ENCODE peak calls at places on chromosomes 4 and X, in four cellular contexts. Z, X, P and T are unnamed samples.

GRCh38 chr4:112127048-112127637 is 18.1 kb upstream of the FAM241A start:
- DNase-seq in Z (no peak), X (no peak), P (no peak), T (no peak)

GRCh38 chr4:54879576-54879975 is 221.8 kb downstream of the KIT start:
- DNase-seq in P (no peak), Z (no peak), X (no peak), T (no peak)

GRCh38 chr4:47641755-47642154 is 156.7 kb downstream of the ATP10D start:
- DNase-seq in X (no peak), Z (no peak), P (no peak), T (no peak)

GRCh38 chrX:39137363-39137954 is 336.2 kb downstream of the MID1IP1 start:
- DNase-seq in P (no peak), X (no peak), Z (no peak), T (no peak)

GRCh38 chrX:119237526-119238035 is 1.5 kb downstream of the PGRMC1 start:
- DNase-seq in Z (no peak), X (no peak), P (no peak), T (no peak)

GRCh38 chrX:101452051-101452450 is 33.2 kb upstream of the ARMCX4 start:
- DNase-seq in P (no peak), X (peak), Z (no peak), T (no peak)

GRCh38 chr4:11441182-11441556 is 12.5 kb upstream of the HS3ST1 start:
- DNase-seq in Z (no peak), P (no peak), X (no peak), T (no peak)

GRCh38 chrX:9943420-9943819 is 23.7 kb upstream of the CLDN34 start:
- DNase-seq in P (no peak), X (no peak), Z (no peak), T (no peak)

GRCh38 chrX:17812763-17813162 is 48.3 kb downstream of the RAI2 start:
- DNase-seq in Z (no peak), X (no peak), P (no peak), T (no peak)

GRCh38 chr4:4831266-4831665 is 28.2 kb upstream of the MSX1 start:
- DNase-seq in P (no peak), Z (no peak), X (no peak), T (no peak)

GRCh38 chr4:1959104-1959384 is 49.7 kb downstream of the NELFA start:
- DNase-seq in X (no peak), Z (no peak), P (no peak), T (no peak)

GRCh38 chr4:153154010-153154975 is 50.0 kb upstream of the TRIM2 start:
- DNase-seq in X (peak), P (no peak), Z (no peak), T (peak)

GRCh38 chr4:7333801-7334421 is 100.8 kb downstream of the PSAPL1 start:
- DNase-seq in Z (peak), X (no peak), P (no peak), T (no peak)

GRCh38 chr4:27010334-27010940 is 149.8 kb downstream of the STIM2 start:
- DNase-seq in X (peak), Z (peak), P (peak), T (peak)

GRCh38 chr4:139978692-139979091 is 175.3 kb downstream of the MAML3 start:
- DNase-seq in P (no peak), Z (no peak), X (no peak), T (no peak)

GRCh38 chr4:181143241-181143854 is 1099.9 kb upstream of the TENM3 start:
- DNase-seq in P (peak), Z (peak), X (no peak), T (peak)

GRCh38 chr4:99861120-99861905 is 32.9 kb downstream of the LAMTOR3 start:
- DNase-seq in X (no peak), P (no peak), Z (no peak), T (no peak)

GRCh38 chr4:145819246-145820181 is 119.1 kb downstream of the ZNF827 start:
- DNase-seq in X (no peak), Z (no peak), P (no peak), T (no peak)

GRCh38 chrX:31272472-31272775 is 200.6 kb upstream of the FTHL17 start:
- DNase-seq in P (no peak), X (no peak), Z (no peak), T (no peak)

GRCh38 chrX:47836164-47837072 is at the start of gene ZNF81:
- DNase-seq in X (peak), Z (peak), P (peak), T (peak)

GRCh38 chr4:81343046-81343445 is 128.0 kb upstream of the PRKG2 start:
- DNase-seq in X (no peak), Z (no peak), P (no peak), T (no peak)

GRCh38 chrX:39972340-39972739 is 125.4 kb downstream of the BCOR start:
- DNase-seq in Z (no peak), X (no peak), P (no peak), T (no peak)

GRCh38 chrX:287670-288069 is 6.5 kb downstream of the PLCXD1 start:
- DNase-seq in X (no peak), Z (no peak), P (no peak), T (no peak)

GRCh38 chrX:48897621-48898306 is at the start of the genes PQBP1 and TIMM17B:
- DNase-seq in X (peak), P (peak), Z (peak), T (peak)

GRCh38 chr4:13815231-13815630 is 187.7 kb upstream of the BOD1L1 start:
- DNase-seq in Z (no peak), P (no peak), X (no peak), T (no peak)

GRCh38 chr4:140238353-140239041 is 84.5 kb upstream of the MAML3 start:
- DNase-seq in Z (peak), P (no peak), X (no peak), T (peak)

GRCh38 chr4:83284161-83285021 is at the start of gene COQ2:
- DNase-seq in X (peak), Z (peak), P (peak), T (peak)
- TF ChIP-seq CTCF in X (no peak), Z (peak), P (no peak), T (no peak)

GRCh38 chr4:9898596-9899345 is 117.3 kb downstream of the DRD5 start:
- DNase-seq in X (no peak), P (no peak), Z (no peak), T (peak)
- TF ChIP-seq CTCF in X (no peak), P (no peak), Z (peak), T (no peak)

DNA sequence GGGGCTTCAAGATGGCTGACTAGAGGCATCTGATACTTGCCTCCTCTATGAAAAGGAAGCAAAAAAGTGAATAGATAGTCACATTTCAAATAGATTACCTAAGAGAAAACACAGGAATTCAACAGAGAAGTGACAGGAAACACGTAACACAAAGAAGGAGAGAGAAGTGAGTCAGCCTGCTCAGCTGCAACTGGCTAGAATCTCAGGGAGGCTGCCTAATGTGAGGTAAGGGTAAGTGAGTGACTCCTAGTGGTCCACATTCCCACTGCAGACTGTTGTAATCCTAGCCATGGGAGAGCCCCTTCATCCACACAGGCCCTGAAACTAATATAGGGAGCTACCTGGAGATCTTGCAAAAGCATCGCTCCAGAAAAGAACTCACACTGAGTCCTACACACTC is 179.2 kb downstream of the SLC7A11 start:
- DNase-seq in P (no peak), Z (no peak), X (no peak), T (no peak)
- TF ChIP-seq CTCF in P (no peak), Z (no peak), X (no peak), T (no peak)

GRCh38 chr4:111013846-111014245 is 391.0 kb upstream of the PITX2 start:
- DNase-seq in Z (no peak), X (no peak), P (no peak), T (no peak)

GRCh38 chr4:111014537-111014936 is 391.7 kb upstream of the PITX2 start:
- DNase-seq in X (no peak), Z (no peak), P (no peak), T (no peak)

GRCh38 chr4:111016416-111016815 is 393.5 kb upstream of the PITX2 start:
- DNase-seq in P (no peak), X (no peak), Z (no peak), T (no peak)

GRCh38 chr4:111011458-111011857 is 388.6 kb upstream of the PITX2 start:
- DNase-seq in Z (no peak), X (no peak), P (no peak), T (no peak)
- TF ChIP-seq CTCF in Z (no peak), X (no peak), P (no peak), T (no peak)

GRCh38 chr4:74041418-74041817 is 2.9 kb upstream of the CXCL3 start:
- DNase-seq in P (no peak), X (no peak), Z (no peak), T (no peak)

GRCh38 chr4:74045772-74046171 is 7.3 kb upstream of the CXCL3 start:
- DNase-seq in X (no peak), Z (no peak), P (no peak), T (no peak)

GRCh38 chr4:74045247-74045646 is 6.8 kb upstream of the CXCL3 start:
- DNase-seq in X (no peak), Z (no peak), P (no peak), T (no peak)

GRCh38 chr4:74044676-74045075 is 6.2 kb upstream of the CXCL3 start:
- DNase-seq in P (no peak), X (peak), Z (no peak), T (no peak)

GRCh38 chr4:74042681-74043080 is 4.2 kb upstream of the CXCL3 start:
- DNase-seq in P (no peak), X (no peak), Z (no peak), T (peak)
- TF ChIP-seq CTCF in P (no peak), X (no peak), Z (no peak), T (no peak)

GRCh38 chr4:86521373-86521969 is 72.6 kb upstream of the PTPN13 start:
- DNase-seq in X (no peak), P (no peak), Z (no peak), T (no peak)

GRCh38 chr4:86523333-86523732 is 70.8 kb upstream of the PTPN13 start:
- DNase-seq in Z (no peak), P (no peak), X (no peak), T (no peak)

GRCh38 chr4:86522349-86522748 is 71.8 kb upstream of the PTPN13 start:
- DNase-seq in Z (no peak), P (no peak), X (no peak), T (no peak)
- TF ChIP-seq CTCF in Z (no peak), P (no peak), X (peak), T (no peak)

DNA sequence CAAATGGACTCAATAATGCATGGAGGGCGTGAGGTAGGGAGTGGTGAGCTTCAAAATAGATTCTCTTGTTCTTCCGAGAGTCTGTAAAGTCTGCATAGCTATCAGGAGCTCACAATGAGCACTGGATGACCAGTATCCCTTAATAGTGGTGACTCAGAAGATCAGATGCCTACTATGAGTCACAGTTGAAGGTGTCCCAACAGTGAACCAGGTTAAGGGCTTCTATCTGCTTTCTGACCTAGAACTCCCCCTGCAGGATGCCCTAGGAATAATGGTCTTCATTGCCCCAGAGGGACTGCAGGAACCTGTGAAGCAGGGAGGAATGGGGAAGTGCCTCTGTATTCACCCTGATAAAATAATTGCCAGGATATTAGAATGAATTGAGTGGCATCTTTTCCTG is 22.1 kb downstream of the DGKK start:
- DNase-seq in P (no peak), Z (no peak), X (peak), T (peak)
- TF ChIP-seq CTCF in P (no peak), Z (no peak), X (no peak), T (no peak)

GRCh38 chr4:184980261-184980660 is 38.0 kb upstream of the HELT start:
- DNase-seq in X (no peak), P (no peak), Z (no peak), T (no peak)

GRCh38 chr4:184987493-184988031 is 30.7 kb upstream of the HELT start:
- DNase-seq in X (no peak), P (no peak), Z (no peak), T (no peak)

GRCh38 chr4:184988611-184989010 is 29.7 kb upstream of the HELT start:
- DNase-seq in Z (no peak), P (no peak), X (no peak), T (no peak)

GRCh38 chr4:184979461-184980124 is 38.7 kb upstream of the HELT start:
- DNase-seq in Z (no peak), P (no peak), X (no peak), T (no peak)

DNA sequence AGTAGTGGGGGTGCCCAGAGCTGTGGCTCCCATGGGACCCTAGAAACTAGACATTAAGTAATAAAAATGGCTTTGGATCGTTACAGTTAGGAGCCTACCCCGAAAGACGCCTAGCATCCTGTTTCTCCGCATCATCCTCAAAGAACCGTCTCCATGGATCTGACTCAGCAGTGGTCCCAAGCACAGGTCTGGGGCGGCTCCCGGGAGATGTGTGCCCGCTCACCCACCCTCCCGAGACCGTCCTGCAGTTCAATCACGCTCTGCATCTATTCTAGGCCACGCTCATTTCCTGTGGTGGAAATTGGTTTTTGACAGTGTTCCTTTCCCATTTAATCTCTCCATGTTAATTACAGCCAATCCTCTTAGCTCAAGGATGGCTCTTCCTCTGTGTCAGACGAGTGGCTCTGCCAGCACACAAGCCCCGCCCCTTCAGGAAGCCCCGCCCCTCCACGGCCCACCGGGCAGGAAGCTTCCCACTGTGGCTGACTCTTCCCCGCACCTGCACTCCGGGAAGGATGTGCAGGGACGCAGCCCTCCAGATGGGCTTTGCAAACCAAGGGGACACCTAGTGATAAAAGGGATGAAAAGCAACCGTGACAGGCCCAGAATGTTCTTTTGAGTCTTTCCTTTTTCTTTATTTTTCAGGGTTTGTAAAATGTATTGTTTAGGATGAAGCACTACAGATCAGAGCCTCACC is 34.5 kb upstream of the HELT start:
- DNase-seq in Z (peak), X (no peak), P (peak), T (peak)
- TF ChIP-seq CTCF in Z (peak), X (no peak), P (no peak), T (no peak)